ENCODE peak calls at places on chromosome 15, in seven cellular contexts. J, Z, B, Q, S, A and K are unnamed samples.

GRCh38 chr15:89335289-89336041 is 841 bp upstream of the POLG start:
- DNase-seq in S (peak), B (peak), Z (peak), Q (no peak), A (peak), J (peak), K (no peak)

GRCh38 chr15:48084759-48085420 is 35.9 kb upstream of the SLC24A5 start:
- DNase-seq in Z (no peak), B (no peak), Q (no peak), J (no peak), A (no peak), S (no peak), K (no peak)

GRCh38 chr15:64010719-64011118 is 35.6 kb downstream of the DAPK2 start:
- DNase-seq in S (no peak), Q (no peak), Z (no peak), B (no peak), A (peak), J (no peak), K (peak)

GRCh38 chr15:31268108-31268501 is 58.5 kb upstream of the KLF13 start:
- DNase-seq in A (peak), J (no peak), Z (no peak), Q (no peak), B (no peak), S (no peak), K (no peak)

GRCh38 chr15:56342653-56343052 is 22.6 kb upstream of the TEX9 start:
- DNase-seq in S (no peak), J (no peak), A (no peak), Q (no peak), B (peak), Z (no peak), K (no peak)

GRCh38 chr15:34214135-34214534 is 4.2 kb upstream of the KATNBL1 start:
- DNase-seq in Q (no peak), A (no peak), J (peak), Z (no peak), S (no peak), B (no peak), K (no peak)

GRCh38 chr15:39016706-39017105 is 452.1 kb upstream of the RASGRP1 start:
- DNase-seq in J (no peak), A (no peak), Z (no peak), S (no peak), Q (no peak), B (no peak), K (no peak)

GRCh38 chr15:39227001-39227400 is 353.9 kb upstream of the THBS1 start:
- DNase-seq in S (no peak), Z (no peak), Q (no peak), A (no peak), J (no peak), B (no peak), K (no peak)

GRCh38 chr15:92693922-92694331 is 38.4 kb upstream of the FAM174B start:
- DNase-seq in S (no peak), Q (no peak), A (no peak), B (no peak), J (peak), Z (no peak), K (no peak)

GRCh38 chr15:60392986-60393811 is 4.6 kb downstream of the ANXA2 start:
- DNase-seq in J (no peak), A (peak), Q (no peak), Z (peak), B (peak), S (no peak), K (peak)

GRCh38 chr15:51739056-51739455 is 1.6 kb upstream of the LYSMD2 start:
- DNase-seq in B (no peak), Q (no peak), Z (no peak), A (no peak), J (no peak), S (no peak), K (no peak)

GRCh38 chr15:35208353-35208752 is 123.3 kb upstream of the NANOGP8 start:
- DNase-seq in J (no peak), S (no peak), Q (no peak), B (no peak), Z (no peak), A (no peak), K (no peak)

GRCh38 chr15:53534105-53534839 is 225.2 kb downstream of the WDR72 start:
- DNase-seq in Q (no peak), S (no peak), J (no peak), A (no peak), B (no peak), Z (no peak), K (no peak)

GRCh38 chr15:91853501-91853967 is at the start of gene SLCO3A1:
- DNase-seq in Z (peak), A (peak), J (no peak), Q (peak), S (peak), B (no peak), K (peak)

GRCh38 chr15:98286200-98286599 is 325.7 kb downstream of the ARRDC4 start:
- DNase-seq in A (no peak), J (no peak), B (no peak), Z (no peak), Q (no peak), S (no peak), K (no peak)

GRCh38 chr15:64717130-64717529 is 58.3 kb downstream of the RBPMS2 start:
- DNase-seq in J (no peak), S (no peak), Q (no peak), B (no peak), Z (no peak), A (no peak), K (no peak)

GRCh38 chr15:57797608-57798267 is 91.2 kb downstream of the POLR2M start:
- DNase-seq in B (no peak), S (no peak), Q (no peak), J (no peak), Z (no peak), A (no peak), K (no peak)

GRCh38 chr15:88624156-88624970 is 3.2 kb downstream of the AEN start:
- DNase-seq in A (no peak), Q (no peak), B (no peak), Z (no peak), J (no peak), S (no peak), K (no peak)

GRCh38 chr15:73046073-73046472 is 6.2 kb upstream of the NEO1 start:
- DNase-seq in J (no peak), Z (no peak), Q (no peak), A (no peak), S (no peak), B (no peak), K (no peak)

GRCh38 chr15:87572381-87572780 is 684.2 kb downstream of the NTRK3 start:
- DNase-seq in Z (no peak), B (no peak), J (no peak), S (no peak), Q (no peak), A (no peak), K (no peak)

GRCh38 chr15:83472151-83472550 is 25.0 kb downstream of the SH3GL3 start:
- DNase-seq in S (no peak), Z (no peak), J (no peak), Q (no peak), B (no peak), A (no peak), K (no peak)

GRCh38 chr15:89305395-89305794 is 29.2 kb downstream of the POLG start:
- DNase-seq in J (no peak), A (no peak), B (no peak), S (no peak), Z (no peak), Q (no peak), K (peak)

GRCh38 chr15:63003836-63004610 is 38.5 kb upstream of the TPM1 start:
- DNase-seq in S (no peak), B (no peak), J (no peak), Z (no peak), Q (no peak), A (no peak), K (no peak)

GRCh38 chr15:38036790-38037338 is 102.4 kb downstream of the TMCO5A start:
- DNase-seq in Z (no peak), A (no peak), S (no peak), B (no peak), Q (no peak), J (no peak), K (no peak)

GRCh38 chr15:88894819-88895767 is at the start of gene HAPLN3:
- DNase-seq in B (peak), Q (no peak), A (peak), J (peak), Z (no peak), S (no peak), K (no peak)

GRCh38 chr15:40928351-40928974 is 677 bp upstream of the DLL4 start:
- DNase-seq in J (peak), A (no peak), Z (no peak), B (no peak), Q (no peak), S (no peak), K (no peak)

GRCh38 chr15:31211353-31211752 is 109.8 kb upstream of the TRPM1 start:
- DNase-seq in Z (no peak), A (peak), B (no peak), J (no peak), Q (no peak), S (no peak), K (no peak)

GRCh38 chr15:80403712-80404056 is 498 bp upstream of the ARNT2 start:
- DNase-seq in A (no peak), J (peak), Q (peak), Z (no peak), B (no peak), S (peak), K (peak)

GRCh38 chr15:74630284-74631086 is 14.8 kb downstream of the CLK3 start:
- DNase-seq in S (no peak), A (no peak), B (no peak), Q (no peak), Z (no peak), J (no peak), K (no peak)

GRCh38 chr15:43249699-43250203 is 17.0 kb downstream of the TGM5 start:
- DNase-seq in Q (no peak), J (no peak), Z (no peak), B (no peak), A (no peak), S (no peak), K (no peak)

GRCh38 chr15:45230246-45230965 is 21.6 kb upstream of the SLC28A2 start:
- DNase-seq in J (no peak), Z (no peak), S (no peak), A (no peak), Q (no peak), B (no peak), K (no peak)

GRCh38 chr15:39273805-39274411 is 307.0 kb upstream of the THBS1 start:
- DNase-seq in Q (no peak), Z (no peak), A (peak), S (no peak), J (no peak), B (no peak), K (no peak)

DNA sequence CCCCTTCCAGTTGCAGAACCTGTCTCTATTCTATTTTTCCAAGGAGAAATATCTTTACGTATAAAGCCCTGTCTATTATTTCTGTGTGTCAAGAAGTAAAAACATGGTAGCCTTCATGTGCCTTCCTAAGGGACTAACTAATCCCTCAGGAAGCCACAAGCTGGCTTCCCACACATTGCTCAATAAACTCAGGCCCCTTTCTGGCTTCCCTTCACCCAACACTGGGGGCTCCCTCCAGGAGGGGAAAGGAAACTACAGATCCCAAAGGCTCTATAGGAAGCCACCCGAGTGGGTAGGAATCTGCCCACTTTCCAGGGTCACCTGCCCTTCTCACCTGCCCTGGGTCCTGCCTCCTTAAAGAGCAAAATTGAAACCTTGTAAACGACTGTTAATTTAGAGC is 4.6 kb downstream of the TLE3 start:
- DNase-seq in A (no peak), B (no peak), Z (no peak), Q (no peak), S (no peak), J (no peak), K (no peak)
- H3K27ac ChIP-seq in A (no peak), B (peak), Z (peak), Q (no peak), S (no peak), J (no peak), K (peak)

GRCh38 chr15:99427210-99427609 is 138.6 kb upstream of the MEF2A start:
- DNase-seq in A (peak), B (no peak), S (no peak), J (no peak), Q (no peak), Z (no peak), K (no peak)
- H3K27ac ChIP-seq in A (no peak), B (no peak), S (no peak), J (no peak), Q (no peak), Z (no peak), K (no peak)

DNA sequence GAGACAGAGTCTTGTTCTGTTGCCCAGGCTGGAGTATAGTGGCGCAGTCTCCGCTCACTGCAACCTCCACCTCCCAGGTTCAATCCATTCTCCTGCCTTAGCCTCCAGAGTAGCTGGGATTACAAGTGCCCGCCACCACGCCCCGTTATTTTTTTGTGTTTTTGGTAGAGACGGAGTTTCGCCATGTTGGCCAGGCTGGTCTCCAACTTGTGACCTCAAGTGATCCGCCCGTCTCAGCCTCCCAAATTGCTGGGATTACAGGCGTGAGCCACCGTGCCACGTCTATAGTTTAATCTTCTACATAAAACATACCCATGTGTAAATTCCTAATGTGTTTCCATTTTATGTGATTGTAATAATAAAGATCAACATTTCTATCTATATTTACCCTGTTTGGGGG is 1.7 kb downstream of the GALK2 start:
- DNase-seq in J (no peak), B (no peak), A (no peak), Q (no peak), Z (no peak), S (no peak), K (no peak)
- H3K27ac ChIP-seq in J (no peak), B (no peak), A (no peak), Q (no peak), Z (no peak), S (no peak), K (no peak)

DNA sequence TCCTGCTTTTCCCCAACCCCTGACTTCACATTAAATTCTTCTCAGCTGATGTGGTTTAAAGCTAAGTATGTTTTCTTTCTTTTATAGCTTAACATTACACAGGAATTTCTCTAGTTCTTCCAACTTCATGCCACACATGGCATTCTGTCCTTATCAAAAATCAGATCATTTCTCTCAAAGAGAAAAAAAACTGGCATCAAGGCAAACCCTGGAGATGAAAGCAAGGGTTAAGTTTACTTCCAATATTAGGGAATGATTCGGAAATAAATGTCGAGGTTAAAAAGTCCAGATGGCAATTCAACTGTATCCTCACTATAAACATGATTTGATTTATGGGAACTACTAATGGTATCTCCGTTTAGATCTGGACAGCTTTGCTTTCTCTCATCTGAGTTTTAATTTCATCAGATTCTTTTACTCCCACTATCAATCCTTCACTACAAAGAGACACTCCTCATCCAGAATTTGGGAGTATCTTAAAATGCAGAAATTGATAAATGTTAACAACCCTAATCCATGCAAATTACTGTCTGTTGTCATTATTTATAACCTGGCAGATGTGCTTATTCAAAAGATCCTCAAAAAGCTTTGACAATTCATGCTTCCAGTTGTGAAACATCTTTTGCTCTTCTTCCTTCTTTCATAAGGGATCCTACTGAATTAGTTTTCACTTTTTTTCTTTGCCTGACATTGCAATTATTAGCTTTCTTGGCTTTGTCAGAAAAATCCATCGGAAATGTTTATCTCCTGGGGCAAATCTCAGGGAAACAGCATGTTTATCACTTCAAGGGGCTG is 903.1 kb downstream of the MCTP2 start:
- DNase-seq in Z (no peak), B (no peak), A (no peak), Q (no peak), S (no peak), J (no peak), K (no peak)
- H3K27ac ChIP-seq in Z (no peak), B (no peak), A (no peak), Q (no peak), S (no peak), J (no peak), K (no peak)

DNA sequence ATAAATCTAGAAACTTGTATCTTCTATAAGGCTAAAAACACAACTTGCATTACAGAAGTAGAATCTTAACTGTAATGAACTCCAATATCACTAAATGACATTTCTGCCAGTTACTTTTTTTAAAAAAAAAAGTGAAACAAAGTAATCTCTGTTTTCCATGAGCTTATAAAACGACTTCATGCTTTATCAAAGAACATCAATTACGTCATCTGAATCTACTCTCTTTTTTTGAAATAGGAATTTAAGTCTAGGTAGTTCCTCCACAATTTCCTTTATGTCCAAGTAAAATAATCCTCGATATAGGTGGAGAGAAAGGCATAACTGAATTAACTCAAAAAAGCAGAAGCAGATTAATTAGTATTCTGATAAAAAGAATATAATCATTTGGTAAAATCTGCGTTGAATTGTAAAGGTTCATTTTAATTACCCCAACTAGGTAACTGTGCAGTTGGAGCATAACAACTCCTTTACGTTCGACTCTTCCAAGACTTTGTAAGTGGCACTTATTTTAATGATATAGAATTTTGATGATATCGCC is 1.4 kb downstream of the UACA start:
- DNase-seq in Q (no peak), S (no peak), Z (no peak), B (no peak), A (no peak), J (no peak), K (no peak)
- H3K27ac ChIP-seq in Q (peak), S (no peak), Z (peak), B (no peak), A (peak), J (no peak), K (peak)

GRCh38 chr15:96600350-96600749 is 269.9 kb downstream of the NR2F2 start:
- DNase-seq in A (no peak), Q (no peak), Z (no peak), B (no peak), S (no peak), J (no peak), K (no peak)
- H3K27ac ChIP-seq in A (no peak), Q (no peak), Z (no peak), B (no peak), S (no peak), J (no peak), K (no peak)

GRCh38 chr15:85570331-85570730 is 189.9 kb downstream of the AKAP13 start:
- DNase-seq in J (no peak), A (no peak), S (no peak), B (no peak), Z (no peak), Q (no peak), K (no peak)
- H3K27ac ChIP-seq in J (no peak), A (peak), S (no peak), B (no peak), Z (peak), Q (no peak), K (no peak)

DNA sequence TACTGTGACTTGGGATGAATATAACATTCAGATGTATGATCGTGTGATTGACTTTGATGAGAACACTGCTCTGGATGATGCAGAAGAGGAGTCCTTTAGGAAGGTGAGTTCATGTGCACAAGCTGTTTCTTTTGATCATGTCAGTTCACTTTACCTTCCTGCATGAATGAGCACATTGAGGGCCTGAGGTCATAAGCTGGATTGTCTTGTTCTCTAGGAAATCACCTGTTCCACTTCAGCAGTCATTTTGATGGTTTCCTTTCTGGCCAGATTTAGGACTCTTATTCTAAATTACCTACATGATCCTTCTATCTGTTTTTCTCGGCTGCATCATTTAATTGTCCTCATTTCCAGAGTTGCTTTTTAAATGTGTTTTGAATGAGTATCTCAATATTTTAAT is 4.1 kb downstream of the RCN2 start:
- DNase-seq in J (no peak), Q (no peak), B (no peak), Z (no peak), A (no peak), S (no peak), K (no peak)
- H3K27ac ChIP-seq in J (no peak), Q (no peak), B (no peak), Z (no peak), A (no peak), S (no peak), K (no peak)